ENCODE peak calls at places on chromosome 22, in ten cellular contexts. D is fibroblast of mammary gland, U is endothelial cell, Z is fibroblast of lung, V is cardiac fibroblast, A is heart left ventricle, O is vagina, I is GM12865, N is K562, Q is activated B cell treated with CpG ODN at 0.5 μM for 24 hours. B is an unnamed sample.

GRCh38 chr22:22201185-22201924 is 43.2 kb upstream of the VPREB1 start:
- DNase-seq in O (no peak), A (no peak), N (peak; percentile 90), V (peak; percentile 51), Q (peak; percentile 58), U (peak; percentile 57), D (peak; percentile 39), Z (peak; percentile 37), I (peak; percentile 75), B (no peak)

GRCh38 chr22:19477321-19478085 is 1.5 kb downstream of the UFD1 start:
- DNase-seq in N (no peak), Z (peak; percentile 50), U (no peak), D (peak; percentile 40), A (no peak), I (peak; percentile 22), Q (no peak), V (peak; percentile 50), O (no peak), B (no peak)

GRCh38 chr22:17370036-17370765 is 941 bp downstream of the CECR2 start:
- DNase-seq in N (no peak), U (peak; percentile 55), I (no peak), V (no peak), D (no peak), A (peak; percentile 23), Z (peak; percentile 11), Q (peak; percentile 25), O (no peak), B (no peak)

GRCh38 chr22:27438271-27438980 is 363.1 kb downstream of the MN1 start:
- DNase-seq in O (no peak), N (no peak), V (peak; percentile 53), D (no peak), I (no peak), A (no peak), U (no peak), Z (peak; percentile 36), Q (no peak), B (no peak)

GRCh38 chr22:17541476-17541875 is 21.8 kb upstream of the SLC25A18 start:
- DNase-seq in V (no peak), Q (no peak), N (no peak), Z (no peak), U (no peak), I (no peak), O (no peak), D (no peak), A (no peak), B (no peak)

GRCh38 chr22:46390652-46391301 is 55.3 kb downstream of the TRMU start:
- DNase-seq in Q (no peak), Z (peak; percentile 68), D (peak; percentile 62), V (peak; percentile 69), A (peak; percentile 63), U (no peak), I (no peak), O (no peak), N (peak; percentile 56), B (peak; percentile 75)

GRCh38 chr22:48045369-48045768 is 1282.9 kb downstream of the TBC1D22A start:
- DNase-seq in Q (no peak), O (peak; percentile 47), Z (no peak), I (peak; percentile 85), V (no peak), U (no peak), D (no peak), N (no peak), A (no peak), B (no peak)

GRCh38 chr22:38850941-38851849 is 7.4 kb upstream of the NPTXR start:
- DNase-seq in V (peak; percentile 52), Q (no peak), U (no peak), O (no peak), A (no peak), Z (peak; percentile 59), I (no peak), D (peak; percentile 71), N (peak; percentile 33), B (peak; percentile 64)

GRCh38 chr22:29080061-29080975 is 7.5 kb downstream of the KREMEN1 start:
- DNase-seq in N (no peak), Q (no peak), Z (no peak), D (peak; percentile 38), U (no peak), O (no peak), A (no peak), V (peak; percentile 19), I (no peak), B (peak; percentile 30)

GRCh38 chr22:39332441-39333064 is 13.1 kb upstream of the RPL3 start:
- DNase-seq in A (no peak), Z (peak; percentile 19), I (peak; percentile 58), N (no peak), U (no peak), Q (no peak), O (no peak), V (peak; percentile 62), D (peak; percentile 59), B (no peak)

GRCh38 chr22:41367680-41368542 is 13.8 kb upstream of the TEF start:
- DNase-seq in V (peak; percentile 55), A (peak; percentile 59), D (peak; percentile 12), Q (no peak), N (no peak), I (no peak), U (no peak), O (peak; percentile 92), Z (no peak), B (peak; percentile 13)

GRCh38 chr22:26671317-26672059 is 14.1 kb downstream of the MIAT start:
- DNase-seq in Z (no peak), D (no peak), U (no peak), O (no peak), A (peak; percentile 43), Q (peak; percentile 60), V (no peak), I (peak; percentile 86), N (no peak), B (peak; percentile 79)

GRCh38 chr22:38798496-38798895 is 4.6 kb upstream of the DNAL4 start:
- DNase-seq in O (no peak), U (no peak), Q (no peak), D (no peak), A (no peak), N (no peak), V (no peak), Z (no peak), I (no peak), B (no peak)

GRCh38 chr22:28548411-28548810 is 131.2 kb downstream of the TTC28 start:
- DNase-seq in D (no peak), U (no peak), V (no peak), A (no peak), N (no peak), I (no peak), Z (no peak), Q (no peak), O (no peak), B (no peak)

GRCh38 chr22:49193348-49193747 is 634.3 kb downstream of the BRD1 start:
- DNase-seq in A (no peak), O (no peak), I (no peak), Z (no peak), U (no peak), Q (no peak), V (no peak), N (no peak), D (no peak), B (no peak)
- TF ChIP-seq CTCF in A (no peak), O (no peak), I (no peak), Z (no peak), U (no peak), Q (no peak), V (no peak), N (no peak), D (no peak), B (no peak)

GRCh38 chr22:23514317-23515038 is 65.6 kb downstream of the IGLL1 start:
- DNase-seq in A (no peak), O (no peak), I (no peak), V (no peak), Z (no peak), U (no peak), N (no peak), Q (no peak), D (no peak), B (no peak)
- TF ChIP-seq CTCF in A (no peak), O (no peak), I (no peak), V (no peak), Z (no peak), U (no peak), N (no peak), Q (no peak), D (no peak), B (no peak)

DNA sequence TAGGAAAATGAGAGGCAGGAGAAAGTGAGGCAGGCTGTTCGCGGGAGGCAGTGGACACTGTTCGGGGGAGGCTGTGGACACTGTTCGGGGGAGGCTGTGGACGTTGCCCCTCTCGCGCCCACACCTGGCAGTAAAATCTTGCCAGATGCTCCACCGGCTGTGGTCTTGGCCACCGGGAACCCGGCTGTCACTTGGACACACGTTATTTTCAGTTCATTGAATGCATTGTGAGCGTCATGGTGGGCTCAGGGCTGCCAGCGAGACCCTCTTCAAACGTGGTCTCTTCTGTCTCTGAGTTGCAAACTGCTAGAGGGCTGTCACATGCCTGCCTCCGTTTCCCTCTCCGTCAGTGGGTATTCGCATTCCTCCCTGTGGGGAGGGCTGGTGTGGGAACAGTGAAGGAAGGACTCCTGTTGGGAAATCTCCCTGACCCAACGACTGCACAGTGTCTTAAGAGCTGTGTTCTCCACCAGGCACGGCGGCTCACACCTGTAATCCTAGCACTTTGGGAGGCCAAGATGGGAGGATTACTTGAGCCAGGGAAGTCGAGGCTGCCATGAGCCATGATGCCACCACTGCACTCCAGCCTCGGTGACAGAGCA is 1.4 kb downstream of the PRR5 start:
- DNase-seq in V (no peak), D (no peak), Z (no peak), I (no peak), A (no peak), N (no peak), U (no peak), O (no peak), Q (no peak), B (no peak)
- TF ChIP-seq CTCF in V (no peak), D (no peak), Z (no peak), I (no peak), A (no peak), N (no peak), U (no peak), O (no peak), Q (no peak), B (no peak)

GRCh38 chr22:50250555-50251471 is at the start of gene HDAC10:
- DNase-seq in U (peak; percentile 84), V (peak; percentile 85), O (no peak), A (peak; percentile 86), D (peak; percentile 69), Q (peak; percentile 76), I (peak; percentile 92), Z (peak; percentile 72), N (peak; percentile 85), B (peak; percentile 55)

GRCh38 chr22:50251472-50252054 is 498 bp upstream of the HDAC10 start:
- DNase-seq in N (no peak), U (no peak), Q (peak; percentile 47), V (no peak), D (no peak), A (no peak), O (no peak), I (no peak), Z (no peak), B (no peak)

GRCh38 chr22:50253941-50254340 is 2.9 kb upstream of the HDAC10 start:
- DNase-seq in U (no peak), O (no peak), I (no peak), N (no peak), Q (no peak), V (no peak), A (no peak), Z (no peak), D (no peak), B (no peak)

GRCh38 chr22:50253046-50253580 is 2.0 kb upstream of the HDAC10 start:
- DNase-seq in O (no peak), V (no peak), D (no peak), U (no peak), Q (no peak), I (no peak), A (no peak), Z (no peak), N (no peak), B (no peak)

GRCh38 chr22:50252081-50253045 is 1.3 kb upstream of the HDAC10 start:
- DNase-seq in Z (peak; percentile 64), V (peak; percentile 70), N (no peak), D (peak; percentile 59), A (peak; percentile 72), I (peak; percentile 72), O (no peak), U (peak; percentile 76), Q (peak; percentile 66), B (peak; percentile 49)
- TF ChIP-seq CTCF in Z (peak; percentile 70), V (peak; percentile 80), N (peak; percentile 46), D (peak; percentile 68), A (peak; percentile 76), I (peak; percentile 69), O (peak; percentile 66), U (no peak), Q (no peak), B (peak; percentile 81)

B was measured in bronchial epithelial cell.